ENCODE peak calls at places on chromosomes 3 and 15, in five cellular contexts. A is heart left ventricle, S is iPS DF 6.9, Z is pancreas, Q is neural progenitor cell. D is an unnamed sample.

GRCh38 chr3:50503504-50503903 is at the start of gene CACNA2D2:
- DNase-seq in A (peak), S (no peak), Z (peak), Q (peak), D (peak)

GRCh38 chr15:89171136-89172072 is 50.0 kb downstream of the RLBP1 start:
- DNase-seq in A (peak), S (peak), Z (peak), Q (peak), D (peak)

GRCh38 chr3:47347217-47347801 is 33.5 kb upstream of the PTPN23 start:
- DNase-seq in A (no peak), S (no peak), Z (no peak), Q (no peak), D (no peak)

GRCh38 chr15:52661909-52662308 is 17.3 kb downstream of the ATOSA start:
- DNase-seq in A (no peak), S (no peak), Z (no peak), Q (no peak), D (no peak)

GRCh38 chr15:68417051-68417450 is 14.9 kb downstream of the ITGA11 start:
- DNase-seq in A (no peak), S (no peak), Z (peak), Q (no peak), D (no peak)

GRCh38 chr3:86990734-86991481 is at the start of gene VGLL3:
- DNase-seq in A (peak), S (peak), Z (peak), Q (peak), D (peak)

GRCh38 chr15:46654993-46655392 is 1020.2 kb downstream of the SQOR start:
- DNase-seq in A (no peak), S (no peak), Z (no peak), Q (no peak), D (no peak)

GRCh38 chr15:71143373-71144310 is 28.4 kb downstream of the THSD4 start:
- DNase-seq in A (no peak), S (no peak), Z (no peak), Q (no peak), D (no peak)

GRCh38 chr15:76533060-76533955 is 196.7 kb downstream of the ISL2 start:
- DNase-seq in A (no peak), S (no peak), Z (no peak), Q (no peak), D (no peak)

GRCh38 chr15:74845208-74845568 is 2.2 kb upstream of the ULK3 start:
- DNase-seq in A (no peak), S (no peak), Z (no peak), Q (no peak), D (peak)

GRCh38 chr3:67647390-67647878 is 7.0 kb downstream of the SUCLG2 start:
- DNase-seq in A (no peak), S (no peak), Z (no peak), Q (no peak), D (no peak)

GRCh38 chr15:91912336-91912735 is 58.8 kb downstream of the SLCO3A1 start:
- DNase-seq in A (no peak), S (no peak), Z (no peak), Q (no peak), D (peak)

GRCh38 chr15:76342046-76342381 is 5.4 kb downstream of the ISL2 start:
- DNase-seq in A (no peak), S (no peak), Z (no peak), Q (peak), D (no peak)

GRCh38 chr3:30399394-30400181 is 206.8 kb upstream of the TGFBR2 start:
- DNase-seq in A (no peak), S (no peak), Z (no peak), Q (no peak), D (no peak)

GRCh38 chr15:23447107-23447500 is at the start of gene GOLGA6L2:
- DNase-seq in A (no peak), S (no peak), Z (no peak), Q (no peak), D (peak)

GRCh38 chr3:52402706-52403270 is 42.1 kb downstream of the SEMA3G start:
- DNase-seq in A (no peak), S (no peak), Z (no peak), Q (no peak), D (no peak)

GRCh38 chr3:166362698-166363097 is 525.5 kb upstream of the BCHE start:
- DNase-seq in A (no peak), S (no peak), Z (no peak), Q (no peak), D (no peak)

GRCh38 chr3:96331341-96331740 is 483.1 kb upstream of the EPHA6 start:
- DNase-seq in A (no peak), S (no peak), Z (no peak), Q (no peak), D (peak)

GRCh38 chr3:171431550-171431949 is 28.7 kb downstream of the TNIK start:
- DNase-seq in A (no peak), S (no peak), Z (no peak), Q (no peak), D (no peak)

GRCh38 chr3:56801151-56801596 is 575 bp downstream of the ARHGEF3 start:
- DNase-seq in A (peak), S (no peak), Z (peak), Q (no peak), D (no peak)

GRCh38 chr3:10653241-10653640 is 147.9 kb upstream of the ATP2B2 start:
- DNase-seq in A (no peak), S (no peak), Z (no peak), Q (no peak), D (no peak)

GRCh38 chr3:127299276-127299675 is 11.4 kb upstream of the PRR20G start:
- DNase-seq in A (no peak), S (no peak), Z (no peak), Q (no peak), D (no peak)

GRCh38 chr3:172317481-172317880 is 130.8 kb downstream of the GHSR start:
- DNase-seq in A (no peak), S (no peak), Z (no peak), Q (no peak), D (no peak)

GRCh38 chr15:62795700-62796099 is 246.8 kb upstream of the TPM1 start:
- DNase-seq in A (no peak), S (no peak), Z (no peak), Q (no peak), D (no peak)

GRCh38 chr15:85307687-85308045 is 72.7 kb upstream of the AKAP13 start:
- DNase-seq in A (no peak), S (no peak), Z (peak), Q (no peak), D (no peak)

GRCh38 chr15:36415643-36416042 is 163.8 kb upstream of the CDIN1 start:
- DNase-seq in A (no peak), S (no peak), Z (no peak), Q (no peak), D (no peak)

GRCh38 chr15:36409819-36410218 is 169.6 kb upstream of the CDIN1 start:
- DNase-seq in A (no peak), S (no peak), Z (no peak), Q (no peak), D (no peak)

GRCh38 chr15:36414670-36415069 is 164.8 kb upstream of the CDIN1 start:
- DNase-seq in A (no peak), S (no peak), Z (no peak), Q (no peak), D (no peak)
- H3K4me3 ChIP-seq in A (no peak), S (no peak), Z (no peak), Q (no peak), D (no peak)

GRCh38 chr3:102037209-102037608 is 187.9 kb downstream of the NFKBIZ start:
- DNase-seq in A (no peak), S (no peak), Z (no peak), Q (no peak), D (no peak)

GRCh38 chr3:102037791-102038190 is 188.5 kb downstream of the NFKBIZ start:
- DNase-seq in A (no peak), S (no peak), Z (no peak), Q (no peak), D (no peak)

GRCh38 chr3:102036015-102036414 is 186.7 kb downstream of the NFKBIZ start:
- DNase-seq in A (no peak), S (no peak), Z (no peak), Q (no peak), D (no peak)

GRCh38 chr3:102035118-102035517 is 185.8 kb downstream of the NFKBIZ start:
- DNase-seq in A (no peak), S (no peak), Z (no peak), Q (no peak), D (no peak)

GRCh38 chr3:102036472-102036871 is 187.2 kb downstream of the NFKBIZ start:
- DNase-seq in A (no peak), S (no peak), Z (no peak), Q (no peak), D (no peak)
- H3K4me3 ChIP-seq in A (no peak), S (no peak), Z (no peak), Q (no peak), D (no peak)

GRCh38 chr3:146160964-146161724 is at the start of gene PLOD2:
- DNase-seq in A (peak), S (no peak), Z (peak), Q (peak), D (no peak)
- H3K4me3 ChIP-seq in A (peak), S (peak), Z (peak), Q (peak), D (no peak)

DNA sequence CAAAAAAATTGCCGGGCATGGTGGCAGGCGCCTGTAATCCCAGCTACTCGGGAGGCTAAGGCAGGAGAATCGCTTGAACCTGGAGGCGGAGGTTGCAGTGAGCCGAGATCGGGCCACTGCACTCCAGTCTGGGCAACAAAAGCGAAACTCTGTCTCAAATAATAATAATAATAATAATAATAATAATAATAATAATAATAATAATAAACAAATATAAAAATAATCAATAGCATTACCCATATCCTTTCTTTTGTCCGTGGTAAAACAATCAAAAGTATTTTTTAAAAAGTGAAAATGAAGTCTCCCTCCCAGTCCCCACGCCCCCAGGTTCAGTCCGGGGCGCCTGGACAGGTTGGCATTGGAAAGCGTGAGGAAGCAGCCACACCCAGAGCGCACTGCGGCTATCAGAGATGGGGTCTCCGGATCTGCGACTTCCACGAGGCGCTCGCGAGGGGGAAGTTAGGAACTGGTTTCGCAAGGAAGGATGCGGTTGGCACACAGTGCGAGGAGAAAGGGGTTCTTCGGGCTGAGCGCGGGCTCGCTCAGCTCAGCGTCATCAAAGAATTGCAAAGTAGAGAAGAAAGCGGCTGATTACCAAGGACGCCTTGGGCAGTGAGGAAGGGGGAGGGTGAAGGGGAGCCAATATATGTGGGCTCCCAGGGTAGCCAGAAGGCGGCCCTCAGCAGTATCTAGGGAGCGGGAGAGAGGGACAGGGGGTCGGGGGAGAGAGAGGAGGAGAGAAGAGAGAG is 69.5 kb upstream of the EPHB3 start:
- DNase-seq in A (peak), S (no peak), Z (no peak), Q (no peak), D (no peak)
- H3K4me3 ChIP-seq in A (no peak), S (no peak), Z (no peak), Q (no peak), D (no peak)

GRCh38 chr3:132283440-132283839 is 33.8 kb upstream of the ACP3 start:
- DNase-seq in A (no peak), S (no peak), Z (peak), Q (no peak), D (no peak)

GRCh38 chr3:132284006-132284405 is 33.2 kb upstream of the ACP3 start:
- DNase-seq in A (no peak), S (no peak), Z (no peak), Q (no peak), D (no peak)

GRCh38 chr3:132286035-132286434 is 31.2 kb upstream of the ACP3 start:
- DNase-seq in A (no peak), S (no peak), Z (no peak), Q (no peak), D (no peak)

GRCh38 chr3:132285620-132285945 is 31.6 kb upstream of the ACP3 start:
- DNase-seq in A (no peak), S (no peak), Z (no peak), Q (no peak), D (no peak)

GRCh38 chr3:132284756-132285619 is 32.2 kb upstream of the ACP3 start:
- DNase-seq in A (no peak), S (no peak), Z (no peak), Q (peak), D (no peak)
- H3K4me3 ChIP-seq in A (no peak), S (peak), Z (no peak), Q (no peak), D (no peak)

GRCh38 chr15:56732881-56733130 is 503 bp downstream of the ZNF280D start:
- DNase-seq in A (no peak), S (no peak), Z (no peak), Q (no peak), D (no peak)
- H3K4me3 ChIP-seq in A (peak), S (peak), Z (peak), Q (no peak), D (peak)

DNA sequence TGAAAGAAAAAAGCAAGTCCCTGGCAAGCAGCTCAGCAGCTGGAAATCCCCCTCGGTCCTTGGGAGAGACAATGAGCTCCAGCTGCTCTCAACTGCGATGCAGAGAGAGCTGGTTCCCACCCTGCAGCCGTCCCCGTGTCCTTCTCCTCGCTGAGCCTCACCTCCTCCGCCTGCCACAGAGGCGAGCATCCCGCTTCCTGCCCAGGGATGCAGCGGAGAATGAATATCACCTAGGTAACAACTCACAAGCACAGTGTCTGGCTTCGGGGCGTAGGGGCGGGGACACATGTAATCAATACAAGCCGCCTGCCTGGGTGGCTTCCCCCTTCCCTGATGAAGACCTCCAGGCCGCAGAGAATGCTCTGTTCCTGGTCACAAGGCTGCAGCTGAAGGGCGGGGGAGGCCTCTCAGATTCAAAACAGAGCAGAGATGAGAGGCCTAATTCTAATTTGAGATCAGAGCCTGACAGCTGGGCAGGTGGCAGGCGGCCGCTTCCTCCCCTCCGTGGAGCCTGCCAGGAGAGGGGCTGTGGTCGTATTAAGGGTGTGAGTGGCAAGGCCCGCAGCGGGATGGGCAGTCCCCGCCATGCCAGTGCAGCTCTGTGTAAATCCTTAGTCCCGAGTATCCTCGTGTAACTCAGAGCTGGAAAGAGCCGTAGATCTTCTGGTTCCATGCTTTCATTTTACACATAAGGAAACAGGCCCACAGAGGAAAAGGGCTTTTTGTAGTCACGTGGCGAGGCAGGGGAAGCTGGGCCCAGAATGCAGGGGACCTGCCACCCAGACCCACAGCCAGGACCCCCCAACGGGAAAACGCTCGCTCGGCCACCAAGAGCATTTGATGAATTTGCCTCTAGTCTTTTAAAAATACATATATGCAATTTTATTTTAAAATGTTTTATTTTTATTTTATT is 24.3 kb downstream of the ZDHHC19 start:
- DNase-seq in A (no peak), S (no peak), Z (no peak), Q (peak), D (no peak)
- H3K4me3 ChIP-seq in A (no peak), S (no peak), Z (no peak), Q (peak), D (no peak)

GRCh38 chr3:39157359-39157758 is 4.0 kb upstream of the CSRNP1 start:
- DNase-seq in A (no peak), S (no peak), Z (no peak), Q (no peak), D (no peak)

GRCh38 chr3:39150803-39151631 is 2.4 kb downstream of the CSRNP1 start:
- DNase-seq in A (peak), S (no peak), Z (peak), Q (peak), D (no peak)

GRCh38 chr3:39153977-39154299 is 547 bp upstream of the CSRNP1 start:
- DNase-seq in A (no peak), S (no peak), Z (no peak), Q (no peak), D (no peak)

GRCh38 chr3:39156421-39156820 is 3.0 kb upstream of the CSRNP1 start:
- DNase-seq in A (no peak), S (no peak), Z (no peak), Q (no peak), D (no peak)

GRCh38 chr3:39154323-39155021 is 1.1 kb upstream of the CSRNP1 start:
- DNase-seq in A (no peak), S (no peak), Z (peak), Q (peak), D (no peak)
- H3K4me3 ChIP-seq in A (peak), S (peak), Z (peak), Q (peak), D (no peak)

D was measured in Jurkat, Clone E6-1.